ENCODE peak calls at places on chromosomes 5 and 9, in four cellular contexts. Z, L, R and J are unnamed samples.

GRCh38 chr5:157547909-157548512 is 27.6 kb downstream of the ADAM19 start:
- DNase-seq in Z (no peak), L (no peak), R (no peak), J (no peak)

GRCh38 chr5:4643960-4644359 is 496.2 kb upstream of the ADAMTS16 start:
- DNase-seq in Z (no peak), L (no peak), R (no peak), J (no peak)

GRCh38 chr5:98770911-98771322 is 2.5 kb upstream of the RGMB start:
- DNase-seq in Z (peak), L (no peak), R (no peak), J (peak)

GRCh38 chr5:176161431-176161830 is 76.8 kb upstream of the SIMC1 start:
- DNase-seq in Z (no peak), L (no peak), R (no peak), J (no peak)

GRCh38 chr9:93900971-93901861 is 53.9 kb downstream of the BARX1 start:
- DNase-seq in Z (no peak), L (no peak), R (no peak), J (no peak)

GRCh38 chr5:97000391-97000790 is 64.5 kb downstream of the LNPEP start:
- DNase-seq in Z (no peak), L (no peak), R (no peak), J (no peak)

GRCh38 chr9:113427629-113428028 is 17.1 kb downstream of the C9orf43 start:
- DNase-seq in Z (no peak), L (no peak), R (no peak), J (peak)

GRCh38 chr5:165996484-165996883 is 2295.0 kb upstream of the WWC1 start:
- DNase-seq in Z (no peak), L (no peak), R (no peak), J (no peak)

GRCh38 chr9:92970467-92970923 is 23.2 kb downstream of the FGD3 start:
- DNase-seq in Z (no peak), L (no peak), R (no peak), J (peak)